ENCODE peak calls at places on chromosomes 11 and 22, in five cellular contexts. One of them, this sample, is unnamed. For H3K9me2 and H3K9me3, the result is how much of the 10 kb centered on the place peaks cover.

GRCh38 chr22:20247010-20247505 is 21.1 kb downstream of the RTN4R start:
- DNase-seq in GM23248: no peak
- DNase-seq in PC-3: no peak
- DNase-seq in MM.1S: no peak
- DNase-seq in HCT116: no peak
- DNase-seq in this sample: no peak

GRCh38 chr11:130433357-130433756 is 4.9 kb upstream of the ADAMTS8 start:
- DNase-seq in GM23248: no peak
- DNase-seq in PC-3: no peak
- DNase-seq in MM.1S: no peak
- DNase-seq in HCT116: no peak
- DNase-seq in this sample: no peak

GRCh38 chr11:14119357-14119756 is 156.8 kb downstream of the SPON1 start:
- DNase-seq in GM23248: peak
- DNase-seq in PC-3: peak
- DNase-seq in MM.1S: no peak
- DNase-seq in HCT116: no peak
- DNase-seq in this sample: no peak

GRCh38 chr22:50001388-50002231 is 11.0 kb downstream of the IL17REL start:
- DNase-seq in GM23248: no peak
- DNase-seq in PC-3: no peak
- DNase-seq in MM.1S: no peak
- DNase-seq in HCT116: no peak
- DNase-seq in this sample: no peak

GRCh38 chr22:20436309-20437252 is 1.0 kb downstream of the SCARF2 start:
- DNase-seq in GM23248: peak
- DNase-seq in PC-3: no peak
- DNase-seq in MM.1S: no peak
- DNase-seq in HCT116: no peak
- DNase-seq in this sample: no peak

GRCh38 chr11:40166892-40167291 is 1292.6 kb downstream of the LRRC4C start:
- DNase-seq in GM23248: peak
- DNase-seq in PC-3: peak
- DNase-seq in MM.1S: no peak
- DNase-seq in HCT116: no peak
- DNase-seq in this sample: no peak

GRCh38 chr11:94672636-94673035 is 95.5 kb upstream of the AMOTL1 start:
- DNase-seq in GM23248: no peak
- DNase-seq in PC-3: no peak
- DNase-seq in MM.1S: no peak
- DNase-seq in HCT116: no peak
- DNase-seq in this sample: no peak

GRCh38 chr11:17388609-17389204 is at the start of gene KCNJ11:
- DNase-seq in GM23248: no peak
- DNase-seq in PC-3: no peak
- DNase-seq in MM.1S: no peak
- DNase-seq in HCT116: no peak
- DNase-seq in this sample: peak

GRCh38 chr22:49331878-49332277 is 495.8 kb downstream of the BRD1 start:
- DNase-seq in GM23248: no peak
- DNase-seq in PC-3: no peak
- DNase-seq in MM.1S: no peak
- DNase-seq in HCT116: no peak
- DNase-seq in this sample: no peak

GRCh38 chr11:69372589-69373250 is 78.8 kb downstream of the MYEOV start:
- DNase-seq in GM23248: no peak
- DNase-seq in PC-3: no peak
- DNase-seq in MM.1S: no peak
- DNase-seq in HCT116: no peak
- DNase-seq in this sample: no peak

DNA sequence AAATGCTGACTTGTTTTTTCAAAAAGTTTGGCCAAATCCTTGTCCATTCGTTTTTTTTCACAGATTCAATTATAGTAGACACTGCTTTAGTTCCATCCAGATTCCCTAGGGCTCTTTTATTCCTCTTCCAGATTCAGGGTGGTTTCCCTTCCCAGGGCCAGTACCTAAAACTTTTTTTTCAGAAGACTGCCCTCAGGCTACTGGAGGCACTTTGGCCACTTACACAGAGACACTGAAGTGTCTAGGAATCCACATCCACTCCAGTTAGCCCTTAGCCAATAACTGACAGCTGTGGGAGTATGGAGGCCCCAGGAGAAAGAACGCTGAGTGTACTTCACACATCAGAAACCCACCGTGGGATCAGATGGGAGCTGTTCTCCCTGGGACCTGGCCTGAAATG is 77.3 kb downstream of the CCDC34 start:
- DNase-seq in GM23248: no peak
- DNase-seq in PC-3: no peak
- DNase-seq in MM.1S: no peak
- DNase-seq in HCT116: no peak
- DNase-seq in this sample: no peak
- H3K9me2 ChIP-seq in GM23248: under half
- H3K9me2 ChIP-seq in PC-3: under half
- H3K9me2 ChIP-seq in MM.1S: under half
- H3K9me2 ChIP-seq in HCT116: under half
- H3K9me2 ChIP-seq in this sample: under half

GRCh38 chr22:47622541-47622940 is 860.1 kb downstream of the TBC1D22A start:
- DNase-seq in GM23248: no peak
- DNase-seq in PC-3: no peak
- DNase-seq in MM.1S: no peak
- DNase-seq in HCT116: no peak
- DNase-seq in this sample: no peak
- H3K9me3 ChIP-seq in GM23248: under half
- H3K9me3 ChIP-seq in PC-3: under half
- H3K9me3 ChIP-seq in MM.1S: under half
- H3K9me3 ChIP-seq in HCT116: under half
- H3K9me3 ChIP-seq in this sample: under half

GRCh38 chr11:132894598-132894997 is 637.7 kb downstream of the OPCML start:
- DNase-seq in GM23248: no peak
- DNase-seq in PC-3: no peak
- DNase-seq in MM.1S: no peak
- DNase-seq in HCT116: no peak
- DNase-seq in this sample: no peak

GRCh38 chr11:132898021-132898420 is 634.3 kb downstream of the OPCML start:
- DNase-seq in GM23248: no peak
- DNase-seq in PC-3: no peak
- DNase-seq in MM.1S: no peak
- DNase-seq in HCT116: no peak
- DNase-seq in this sample: no peak

GRCh38 chr11:132901638-132902610 is 630.4 kb downstream of the OPCML start:
- DNase-seq in GM23248: peak
- DNase-seq in PC-3: no peak
- DNase-seq in MM.1S: no peak
- DNase-seq in HCT116: no peak
- DNase-seq in this sample: no peak

GRCh38 chr11:132895340-132895739 is 637.0 kb downstream of the OPCML start:
- DNase-seq in GM23248: peak
- DNase-seq in PC-3: no peak
- DNase-seq in MM.1S: no peak
- DNase-seq in HCT116: no peak
- DNase-seq in this sample: no peak

DNA sequence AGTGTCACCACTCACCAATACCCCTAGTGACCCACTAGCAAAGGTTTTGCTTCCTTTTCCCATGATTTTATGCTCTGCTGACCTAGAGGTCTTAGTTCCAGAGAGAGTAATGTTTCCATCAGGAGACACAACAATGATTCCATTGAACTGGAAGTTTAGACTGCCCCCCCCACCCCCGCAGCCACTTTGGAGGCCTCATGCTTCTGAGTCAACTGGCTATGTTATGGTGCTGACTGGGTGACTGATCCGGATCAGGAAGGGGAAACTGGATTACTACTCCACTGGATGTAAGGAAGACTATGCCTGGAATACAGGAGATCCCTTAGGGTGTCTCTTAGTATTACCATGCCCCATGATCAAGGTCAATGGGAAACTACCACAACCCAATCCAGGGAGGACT is 633.6 kb downstream of the OPCML start:
- DNase-seq in GM23248: no peak
- DNase-seq in PC-3: no peak
- DNase-seq in MM.1S: no peak
- DNase-seq in HCT116: no peak
- DNase-seq in this sample: no peak
- H3K9me2 ChIP-seq in GM23248: under half
- H3K9me2 ChIP-seq in PC-3: under half
- H3K9me2 ChIP-seq in MM.1S: under half
- H3K9me2 ChIP-seq in HCT116: under half
- H3K9me2 ChIP-seq in this sample: under half

DNA sequence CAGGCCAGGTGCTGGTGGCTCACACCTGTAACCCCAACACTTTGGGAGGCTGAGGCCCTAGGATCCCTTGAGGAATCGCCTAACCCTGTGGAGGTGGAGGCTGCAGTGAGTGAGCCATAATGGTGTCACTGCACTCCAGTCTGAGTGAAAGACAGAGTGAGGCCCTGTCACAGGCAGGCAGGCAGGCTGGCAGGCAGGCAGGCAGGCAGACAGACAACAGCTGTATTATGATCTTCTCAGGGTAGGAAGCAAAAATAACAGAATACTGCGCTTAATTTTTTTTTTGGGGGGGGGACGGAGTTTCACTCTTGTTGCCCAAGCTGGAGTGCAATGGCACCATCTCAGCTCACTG is 3901.6 kb upstream of the OR11H1 start:
- DNase-seq in GM23248: no peak
- DNase-seq in PC-3: no peak
- DNase-seq in MM.1S: no peak
- DNase-seq in HCT116: no peak
- DNase-seq in this sample: no peak
- H3K9me3 ChIP-seq in GM23248: under half
- H3K9me3 ChIP-seq in PC-3: under half
- H3K9me3 ChIP-seq in MM.1S: under half
- H3K9me3 ChIP-seq in HCT116: under half
- H3K9me3 ChIP-seq in this sample: under half

DNA sequence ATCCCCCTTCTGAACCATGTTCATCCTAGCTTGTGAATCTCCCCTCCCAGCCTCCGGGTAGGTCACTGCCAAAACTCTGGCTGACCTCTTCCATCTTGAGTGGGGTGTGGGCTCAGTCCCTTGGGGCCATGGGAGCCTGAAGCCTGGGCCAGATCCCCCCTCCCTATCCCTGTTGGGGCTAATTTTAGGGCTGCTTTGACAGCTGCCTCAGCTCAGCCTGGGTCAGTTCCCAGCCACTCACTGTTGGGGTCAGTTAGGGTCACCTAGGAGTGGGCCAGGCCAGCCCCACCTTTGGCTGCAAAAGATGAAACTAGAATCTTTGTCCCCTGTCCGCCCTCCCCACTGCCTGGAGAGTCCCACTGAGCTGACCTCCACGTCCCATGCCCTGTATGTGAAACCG is 29.8 kb upstream of the P2RY2 start:
- DNase-seq in GM23248: no peak
- DNase-seq in PC-3: no peak
- DNase-seq in MM.1S: no peak
- DNase-seq in HCT116: no peak
- DNase-seq in this sample: no peak
- H3K9me2 ChIP-seq in GM23248: under half
- H3K9me2 ChIP-seq in PC-3: under half
- H3K9me2 ChIP-seq in MM.1S: under half
- H3K9me2 ChIP-seq in HCT116: under half
- H3K9me2 ChIP-seq in this sample: under half

DNA sequence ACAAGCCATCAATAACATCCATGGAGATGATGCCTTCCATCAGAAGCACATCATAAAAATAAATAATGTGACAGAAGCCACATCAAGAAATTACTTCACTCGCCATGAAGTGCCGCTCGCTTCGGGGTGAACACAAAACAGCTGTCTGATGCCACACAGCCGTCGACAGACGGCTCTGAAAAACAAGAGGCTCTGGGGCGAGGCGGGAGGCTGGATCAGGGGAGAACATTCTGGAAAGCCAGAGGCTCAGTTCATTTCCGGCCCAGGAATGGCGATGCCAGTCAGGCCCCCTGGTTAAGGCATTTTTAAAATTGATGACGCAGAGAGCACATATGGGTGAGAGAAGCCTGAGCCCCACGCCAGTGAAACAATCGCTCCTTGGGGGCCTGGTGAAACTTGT is 805.3 kb downstream of the TBC1D22A start:
- DNase-seq in GM23248: no peak
- DNase-seq in PC-3: no peak
- DNase-seq in MM.1S: no peak
- DNase-seq in HCT116: no peak
- DNase-seq in this sample: no peak
- H3K9me3 ChIP-seq in GM23248: under half
- H3K9me3 ChIP-seq in PC-3: under half
- H3K9me3 ChIP-seq in MM.1S: under half
- H3K9me3 ChIP-seq in HCT116: under half
- H3K9me3 ChIP-seq in this sample: under half

DNA sequence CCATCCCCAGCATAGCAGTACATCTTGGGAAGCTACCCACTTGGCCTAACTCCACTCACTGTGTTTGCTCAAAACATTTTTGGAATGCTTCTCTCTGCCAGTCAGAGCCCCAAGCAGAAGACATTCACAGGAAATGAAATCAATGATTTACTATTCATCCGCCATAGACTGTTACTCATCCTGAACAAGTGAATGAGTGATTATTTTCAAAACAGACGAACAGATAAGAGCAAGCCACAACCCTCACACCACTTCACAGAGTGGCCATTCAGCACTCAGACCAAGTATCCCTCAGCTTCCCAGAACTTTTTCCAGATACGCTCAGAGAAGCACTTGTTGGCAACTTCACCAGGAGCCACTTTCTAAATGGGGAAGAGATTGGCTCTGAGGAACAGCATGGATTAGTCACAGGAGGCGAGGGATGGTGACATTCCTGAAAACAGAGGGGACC is 13.0 kb upstream of the UBASH3B start:
- DNase-seq in GM23248: peak
- DNase-seq in PC-3: peak
- DNase-seq in MM.1S: no peak
- DNase-seq in HCT116: peak
- DNase-seq in this sample: peak
- H3K9me2 ChIP-seq in GM23248: under half
- H3K9me2 ChIP-seq in PC-3: under half
- H3K9me2 ChIP-seq in MM.1S: under half
- H3K9me2 ChIP-seq in HCT116: under half
- H3K9me2 ChIP-seq in this sample: under half

DNA sequence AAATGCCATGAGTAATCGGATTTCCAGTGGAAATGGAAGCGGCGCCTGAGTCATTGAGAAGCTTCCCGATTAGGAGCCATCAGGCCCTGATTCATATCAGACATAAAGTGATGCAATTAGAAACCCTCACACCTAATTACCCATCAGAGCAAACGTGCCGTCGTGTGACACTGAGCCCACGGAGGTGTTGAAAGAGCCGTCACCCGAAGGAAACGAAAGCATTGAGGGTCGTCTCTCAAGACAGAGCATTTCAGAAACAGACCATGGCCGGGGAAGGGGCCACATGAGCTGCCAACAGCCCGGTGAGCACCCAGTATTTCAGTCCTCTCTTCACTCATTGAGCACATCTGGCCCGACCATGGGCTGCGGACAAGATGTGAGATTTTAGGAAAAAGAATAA is 829.3 kb downstream of the TBC1D22A start:
- DNase-seq in GM23248: no peak
- DNase-seq in PC-3: no peak
- DNase-seq in MM.1S: no peak
- DNase-seq in HCT116: no peak
- DNase-seq in this sample: no peak
- H3K9me3 ChIP-seq in GM23248: under half
- H3K9me3 ChIP-seq in PC-3: under half
- H3K9me3 ChIP-seq in MM.1S: under half
- H3K9me3 ChIP-seq in HCT116: under half
- H3K9me3 ChIP-seq in this sample: under half

This sample was measured in PC-9.